ENCODE peak calls at places on chromosomes 2 and 18, in six cellular contexts. I, L, N, C, H and P are unnamed samples.
A peak's percentile ranks its signal among the peaks of the same experiment; 100 is the strongest.

GRCh38 chr2:70552501-70553333 is 909 bp downstream of the TGFA start:
- DNase-seq in I (peak; percentile 24), C (no peak), H (no peak), L (peak; percentile 35), N (peak; percentile 63), P (peak; percentile 29)

GRCh38 chr2:73268368-73268830 is 15.9 kb downstream of the FBXO41 start:
- DNase-seq in H (no peak), L (peak; percentile 56), N (no peak), C (no peak), I (no peak), P (no peak)

GRCh38 chr2:170170281-170171035 is 7.5 kb upstream of the MYO3B start:
- DNase-seq in C (no peak), N (peak; percentile 62), L (no peak), H (peak; percentile 35), I (peak; percentile 51), P (no peak)

GRCh38 chr2:53448591-53448990 is 319.0 kb upstream of the CHAC2 start:
- DNase-seq in C (no peak), I (no peak), H (peak; percentile 24), L (no peak), N (no peak), P (no peak)

GRCh38 chr18:45481846-45482245 is 133.4 kb upstream of the SLC14A2 start:
- DNase-seq in H (no peak), N (no peak), I (no peak), L (no peak), C (no peak), P (no peak)

GRCh38 chr2:170878505-170878904 is 50.5 kb upstream of the GORASP2 start:
- DNase-seq in H (no peak), L (no peak), C (no peak), N (no peak), I (no peak), P (peak; percentile 36)

GRCh38 chr2:172943992-172944793 is 131.5 kb upstream of the MAP3K20 start:
- DNase-seq in C (no peak), H (no peak), N (no peak), L (no peak), I (no peak), P (no peak)

GRCh38 chr18:79493211-79493800 is 97.6 kb downstream of the NFATC1 start:
- DNase-seq in L (no peak), H (no peak), I (peak; percentile 9), N (no peak), C (no peak), P (no peak)

GRCh38 chr18:70249118-70249517 is 39.7 kb upstream of the SOCS6 start:
- DNase-seq in N (no peak), I (no peak), H (peak; percentile 70), L (no peak), C (no peak), P (no peak)

GRCh38 chr18:46627136-46627535 is 29.9 kb downstream of the LOXHD1 start:
- DNase-seq in I (no peak), H (no peak), C (no peak), N (no peak), L (no peak), P (no peak)

GRCh38 chr18:80143876-80144275 is 34.8 kb downstream of the ADNP2 start:
- DNase-seq in I (no peak), N (no peak), H (peak; percentile 61), L (no peak), C (peak; percentile 75), P (peak; percentile 60)